ENCODE peak calls at places on chromosomes 2 and 18, in nine cellular contexts. Z, J, R, D, M, P, L, F and W are unnamed samples.

GRCh38 chr2:241896746-241897201 is 27.2 kb downstream of the RTP5 start:
- DNase-seq in Z (no peak), L (no peak), J (no peak), R (no peak), F (no peak), P (no peak), D (no peak), M (no peak), W (no peak)

GRCh38 chr2:95698166-95698565 is 106.4 kb downstream of the TRIM43 start:
- DNase-seq in Z (no peak), L (no peak), M (no peak), F (no peak), P (no peak), R (no peak), D (no peak), J (no peak), W (no peak)

GRCh38 chr2:236173734-236174607 is 5.8 kb upstream of the GBX2 start:
- DNase-seq in P (no peak), L (no peak), D (no peak), M (peak; percentile 9), R (no peak), J (no peak), F (no peak), Z (no peak), W (no peak)

GRCh38 chr18:62187543-62188378 is 706 bp downstream of the RELCH start:
- DNase-seq in F (no peak), L (peak; percentile 11), J (no peak), D (peak; percentile 53), R (peak; percentile 63), Z (peak; percentile 7), M (peak; percentile 64), P (peak; percentile 70), W (no peak)

GRCh38 chr2:37975808-37976207 is 50.7 kb downstream of the RMDN2 start:
- DNase-seq in P (no peak), F (no peak), Z (no peak), M (no peak), R (no peak), D (no peak), L (no peak), J (no peak), W (no peak)

GRCh38 chr18:67318651-67319050 is 197.9 kb downstream of the DSEL start:
- DNase-seq in P (no peak), R (no peak), M (no peak), L (peak; percentile 61), F (no peak), J (no peak), D (no peak), Z (peak; percentile 54), W (no peak)

GRCh38 chr2:150479075-150479915 is 8.2 kb downstream of the RND3 start:
- DNase-seq in R (no peak), M (no peak), L (peak; percentile 83), P (no peak), D (no peak), J (no peak), F (no peak), Z (peak; percentile 54), W (no peak)

GRCh38 chr2:236042087-236042486 is 126.1 kb downstream of the GBX2 start:
- DNase-seq in F (no peak), L (no peak), M (no peak), J (no peak), P (no peak), Z (no peak), R (no peak), D (no peak), W (no peak)

GRCh38 chr2:136045344-136045743 is 59.9 kb upstream of the DARS1 start:
- DNase-seq in R (no peak), M (no peak), F (no peak), L (no peak), D (no peak), Z (no peak), P (no peak), J (no peak), W (no peak)

GRCh38 chr2:96887419-96888081 is 17.7 kb upstream of the SEMA4C start:
- DNase-seq in R (no peak), D (no peak), M (peak; percentile 61), P (no peak), F (no peak), L (no peak), J (no peak), Z (peak; percentile 14), W (no peak)

GRCh38 chr2:58429285-58429874 is 188.3 kb upstream of the FANCL start:
- DNase-seq in D (no peak), R (no peak), L (no peak), P (no peak), Z (no peak), J (no peak), F (no peak), M (no peak), W (no peak)